ENCODE peak calls at places on chromosomes 4 and X, in five cellular contexts. T is Right ventricle myocardium inferior; N is stimulated activated CD4-positive, alpha-beta T cell treated with anti-CD3 and anti-CD28 coated beads, TNF-alpha, amount 100 ng/mL, for 48 hours; H is endothelial cell; W is IMR-90. U is an unnamed sample.

GRCh38 chr4:40629401-40630334 is at the start of gene RBM47:
- DNase-seq in T (peak; percentile 91), N (peak; percentile 30), H (peak; percentile 59), W (peak; percentile 40), U (no peak)

GRCh38 chr4:134879019-134879418 is 677.4 kb upstream of the PABPC4L start:
- DNase-seq in T (no peak), N (no peak), H (no peak), W (no peak), U (no peak)

GRCh38 chr4:151862766-151863165 is 102.0 kb upstream of the GATB start:
- DNase-seq in T (no peak), N (no peak), H (no peak), W (peak; percentile 13), U (no peak)

GRCh38 chr4:109067509-109068205 is 234.8 kb downstream of the COL25A1 start:
- DNase-seq in T (peak; percentile 67), N (no peak), H (no peak), W (peak; percentile 68), U (no peak)

GRCh38 chrX:24110049-24110448 is 39.5 kb upstream of the ZFX start:
- DNase-seq in T (no peak), N (no peak), H (no peak), W (no peak), U (no peak)

GRCh38 chr4:145545538-145546224 is 64.0 kb downstream of the SMAD1 start:
- DNase-seq in T (no peak), N (no peak), H (peak; percentile 23), W (peak; percentile 98), U (no peak)

GRCh38 chr4:163070023-163070422 is 96.7 kb downstream of the NAF1 start:
- DNase-seq in T (no peak), N (no peak), H (no peak), W (no peak), U (no peak)

GRCh38 chrX:57286507-57287251 is at the start of gene FAAH2:
- DNase-seq in T (peak; percentile 31), N (peak; percentile 26), H (peak; percentile 12), W (no peak), U (peak; percentile 81)

GRCh38 chr4:119025916-119026661 is 109.5 kb upstream of the MYOZ2 start:
- DNase-seq in T (no peak), N (no peak), H (no peak), W (peak; percentile 93), U (no peak)

GRCh38 chr4:1296324-1297022 is 6.8 kb downstream of the MAEA start:
- DNase-seq in T (no peak), N (no peak), H (no peak), W (no peak), U (no peak)

GRCh38 chrX:2819345-2820130 is 9.2 kb upstream of the GYG2 start:
- DNase-seq in T (no peak), N (no peak), H (no peak), W (peak; percentile 39), U (no peak)

GRCh38 chr4:39102297-39102696 is 40.3 kb downstream of the KLHL5 start:
- DNase-seq in T (no peak), N (no peak), H (no peak), W (no peak), U (no peak)

GRCh38 chrX:47618923-47619485 is 653 bp downstream of the SYN1 start:
- DNase-seq in T (no peak), N (no peak), H (no peak), W (no peak), U (no peak)

GRCh38 chr4:30718889-30719252 is 1.3 kb upstream of the PCDH7 start:
- DNase-seq in T (no peak), N (no peak), H (peak; percentile 20), W (peak; percentile 48), U (no peak)

GRCh38 chr4:44861756-44862155 is 135.4 kb upstream of the GNPDA2 start:
- DNase-seq in T (no peak), N (no peak), H (no peak), W (no peak), U (no peak)

GRCh38 chr4:16573181-16573580 is 325.3 kb downstream of the LDB2 start:
- DNase-seq in T (no peak), N (no peak), H (no peak), W (peak; percentile 67), U (no peak)

GRCh38 chr4:147854154-147854553 is 122.3 kb downstream of the ARHGAP10 start:
- DNase-seq in T (no peak), N (no peak), H (no peak), W (no peak), U (no peak)

GRCh38 chrX:71372388-71372787 is 6.2 kb downstream of the TAF1 start:
- DNase-seq in T (no peak), N (no peak), H (no peak), W (no peak), U (no peak)

GRCh38 chr4:40299126-40299525 is 36.0 kb upstream of the CHRNA9 start:
- DNase-seq in T (no peak), N (no peak), H (no peak), W (no peak), U (no peak)

GRCh38 chr4:169025184-169025583 is 15.1 kb upstream of the CBR4 start:
- DNase-seq in T (no peak), N (no peak), H (no peak), W (no peak), U (no peak)

GRCh38 chr4:78379040-78379439 is 172.5 kb upstream of the ANXA3 start:
- DNase-seq in T (no peak), N (no peak), H (no peak), W (no peak), U (no peak)

GRCh38 chr4:186584912-186585311 is 29.5 kb upstream of the MTNR1A start:
- DNase-seq in T (no peak), N (no peak), H (no peak), W (no peak), U (no peak)

U was measured in central memory CD4-positive, alpha-beta T cell.